ENCODE peak calls at places on chromosomes 1 and 21, in five cellular contexts. O is stimulated activated CD4-positive, alpha-beta T cell treated with anti-CD3 and anti-CD28 coated beads, Interleukin-12 subunit alpha, Interleukin-12 subunit beta, amount 100 ng/mL, for 48 hours; C is RPMI8226; U is IMR-90; S is activated naive CD4-positive, alpha-beta T cell. J is an unnamed sample.
A peak's percentile ranks its signal among the peaks of the same experiment; 100 is the strongest.

GRCh38 chr1:246492611-246493245 is 14.4 kb downstream of the SMYD3 start:
- DNase-seq in O (no peak), C (peak; percentile 67), U (peak; percentile 79), S (no peak), J (no peak)

GRCh38 chr1:71572038-71572437 is 491.2 kb upstream of the ZRANB2 start:
- DNase-seq in O (no peak), C (no peak), U (peak; percentile 69), S (no peak), J (no peak)

GRCh38 chr1:78289606-78290005 is 201.2 kb upstream of the PTGFR start:
- DNase-seq in O (no peak), C (no peak), U (no peak), S (no peak), J (no peak)

GRCh38 chr1:90964444-90965035 is 57.3 kb downstream of the ZNF644 start:
- DNase-seq in O (no peak), C (no peak), U (peak; percentile 21), S (no peak), J (no peak)

GRCh38 chr21:15768045-15768601 is 38.3 kb downstream of the USP25 start:
- DNase-seq in O (no peak), C (no peak), U (no peak), S (no peak), J (no peak)

GRCh38 chr1:25573591-25573930 is 30.2 kb downstream of the LDLRAP1 start:
- DNase-seq in O (no peak), C (no peak), U (no peak), S (no peak), J (no peak)

GRCh38 chr1:173887627-173888026 is 19.4 kb downstream of the ZBTB37 start:
- DNase-seq in O (no peak), C (no peak), U (no peak), S (no peak), J (no peak)

GRCh38 chr1:17060129-17060868 is 6.5 kb upstream of the SDHB start:
- DNase-seq in O (no peak), C (no peak), U (no peak), S (no peak), J (no peak)

GRCh38 chr1:96882096-96882495 is 160.5 kb downstream of the PTBP2 start:
- DNase-seq in O (no peak), C (no peak), U (no peak), S (no peak), J (no peak)

GRCh38 chr1:11729498-11730428 is 6.2 kb upstream of the AGTRAP start:
- DNase-seq in O (no peak), C (no peak), U (no peak), S (no peak), J (no peak)

GRCh38 chr1:35886606-35887431 is 3.8 kb downstream of the AGO1 start:
- DNase-seq in O (no peak), C (peak; percentile 73), U (peak; percentile 24), S (no peak), J (no peak)

GRCh38 chr1:18504609-18505008 is 23.9 kb downstream of the KLHDC7A start:
- DNase-seq in O (no peak), C (no peak), U (no peak), S (no peak), J (no peak)

GRCh38 chr1:156504062-156504813 is 3.7 kb upstream of the MEF2D start:
- DNase-seq in O (no peak), C (peak; percentile 73), U (peak; percentile 33), S (no peak), J (no peak)

GRCh38 chr1:21268281-21269239 is 21.7 kb downstream of the ECE1 start:
- DNase-seq in O (no peak), C (peak; percentile 99), U (no peak), S (no peak), J (no peak)

GRCh38 chr1:32767641-32768040 is 49.5 kb downstream of the YARS1 start:
- DNase-seq in O (no peak), C (no peak), U (peak; percentile 31), S (no peak), J (no peak)

GRCh38 chr1:72064301-72064700 is 218.0 kb downstream of the NEGR1 start:
- DNase-seq in O (no peak), C (no peak), U (no peak), S (no peak), J (no peak)

GRCh38 chr1:11291049-11291448 is 18.1 kb downstream of the UBIAD1 start:
- DNase-seq in O (no peak), C (no peak), U (no peak), S (no peak), J (no peak)

GRCh38 chr1:155911156-155912055 is at the start of gene RIT1:
- DNase-seq in O (peak; percentile 76), C (peak; percentile 94), U (peak; percentile 72), S (peak; percentile 71), J (peak; percentile 83)

J was measured in effector CD4-positive, alpha-beta T cell.